ENCODE peak calls at places on chromosome X, in five cellular contexts. R is Karpas-422, N is stomach, I is mammary epithelial cell, Z is heart right ventricle. E is an unnamed sample. For H3K9me3, the result is how much of the 10 kb centered on the place peaks cover.

GRCh38 chrX:4830880-4831557 is 1117.6 kb upstream of the PRKX start:
- DNase-seq in Z (no peak), N (no peak), R (no peak), I (peak), E (no peak)

GRCh38 chrX:153873282-153874090 is 12.5 kb downstream of the L1CAM start:
- DNase-seq in I (no peak), R (no peak), N (no peak), Z (no peak), E (no peak)

GRCh38 chrX:24301806-24302205 is 12.1 kb downstream of the SUPT20HL2 start:
- DNase-seq in Z (no peak), R (no peak), N (no peak), I (no peak), E (no peak)

GRCh38 chrX:101040197-101040596 is 11.7 kb downstream of the TRMT2B start:
- DNase-seq in Z (no peak), N (no peak), I (no peak), R (no peak), E (no peak)

GRCh38 chrX:66676413-66676812 is 37.5 kb upstream of the EDA2R start:
- DNase-seq in Z (no peak), R (no peak), N (no peak), I (peak), E (no peak)

GRCh38 chrX:19709812-19710518 is 177.4 kb downstream of the SH3KBP1 start:
- DNase-seq in R (no peak), N (no peak), Z (no peak), I (peak), E (peak)

GRCh38 chrX:94204524-94204923 is 530.5 kb downstream of the FAM133A start:
- DNase-seq in Z (no peak), N (no peak), I (peak), R (no peak), E (no peak)

GRCh38 chrX:132480581-132481203 is 8.1 kb downstream of the MBNL3 start:
- DNase-seq in Z (peak), R (peak), I (peak), N (peak), E (no peak)

GRCh38 chrX:119570351-119570835 is 4.0 kb upstream of the UBE2A start:
- DNase-seq in Z (no peak), R (no peak), N (no peak), I (no peak), E (no peak)

GRCh38 chrX:1316527-1316926 is 20.1 kb upstream of the IL3RA start:
- DNase-seq in Z (peak), I (no peak), R (no peak), N (peak), E (no peak)
- H3K9me3 ChIP-seq in Z (under half), I (under half), R (under half), N (under half), E (under half)

GRCh38 chrX:70479197-70479969 is 34.7 kb downstream of the DLG3 start:
- DNase-seq in R (no peak), N (no peak), Z (no peak), I (peak), E (peak)
- H3K27ac ChIP-seq in R (no peak), N (peak), Z (peak), I (peak), E (peak)

DNA sequence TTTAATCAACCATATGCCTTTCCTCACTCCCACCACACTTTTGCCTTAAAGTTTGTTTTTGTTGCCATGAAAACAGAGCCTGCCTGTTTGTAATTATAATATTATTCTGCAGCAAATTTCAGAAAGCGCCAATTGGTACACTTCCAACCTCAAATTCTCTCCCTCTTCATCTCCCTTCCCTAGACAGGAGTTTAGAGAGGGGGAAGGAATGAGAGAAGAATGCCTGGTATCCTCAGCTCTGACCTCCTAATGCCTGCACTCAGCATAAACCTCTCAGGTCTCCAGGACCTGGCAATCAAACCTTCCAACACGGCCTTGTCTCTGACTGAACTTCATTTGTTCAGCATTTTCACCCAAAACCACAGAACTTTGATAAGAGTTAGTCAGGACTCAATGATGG is 138.4 kb upstream of the HCCS start:
- DNase-seq in N (no peak), R (no peak), I (no peak), Z (no peak), E (no peak)
- H3K4me3 ChIP-seq in N (no peak), R (no peak), I (no peak), Z (no peak), E (no peak)

DNA sequence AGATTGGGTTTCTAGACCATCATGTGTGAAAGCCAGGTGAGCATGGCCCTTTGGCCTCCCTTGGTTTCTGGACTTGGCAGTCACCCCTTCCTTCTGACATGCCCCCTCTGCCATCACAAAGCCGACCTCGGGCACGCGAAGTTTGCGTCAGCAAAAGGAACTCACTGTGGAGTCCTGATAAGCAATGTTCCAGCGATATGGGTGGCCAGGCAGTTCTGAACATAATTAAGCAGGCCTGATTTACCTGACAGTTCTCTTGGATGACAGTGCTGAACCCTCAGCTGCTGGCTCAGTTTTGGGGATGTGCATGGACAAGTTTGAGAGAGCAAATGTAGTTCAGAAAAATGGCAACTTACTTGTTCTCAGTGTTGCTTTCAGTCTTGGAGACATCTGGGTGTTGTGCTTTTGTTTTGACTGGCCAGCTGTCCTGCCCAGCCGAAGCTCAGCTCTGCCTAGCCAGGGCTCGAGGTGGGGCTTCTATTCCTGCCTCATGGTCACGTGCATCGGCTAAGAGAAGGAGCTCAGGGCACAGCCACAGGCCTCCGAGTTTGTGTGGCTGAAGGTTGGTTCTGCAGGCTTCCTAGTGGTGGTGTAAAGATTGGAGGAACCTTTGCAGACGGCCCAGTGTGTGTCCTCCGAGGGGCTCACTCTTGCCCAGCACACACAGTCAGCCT is 78.3 kb downstream of the CLDN34 start:
- DNase-seq in N (peak), Z (peak), I (no peak), R (no peak), E (no peak)
- H3K9me3 ChIP-seq in N (under half), Z (under half), I (under half), R (under half), E (under half)

DNA sequence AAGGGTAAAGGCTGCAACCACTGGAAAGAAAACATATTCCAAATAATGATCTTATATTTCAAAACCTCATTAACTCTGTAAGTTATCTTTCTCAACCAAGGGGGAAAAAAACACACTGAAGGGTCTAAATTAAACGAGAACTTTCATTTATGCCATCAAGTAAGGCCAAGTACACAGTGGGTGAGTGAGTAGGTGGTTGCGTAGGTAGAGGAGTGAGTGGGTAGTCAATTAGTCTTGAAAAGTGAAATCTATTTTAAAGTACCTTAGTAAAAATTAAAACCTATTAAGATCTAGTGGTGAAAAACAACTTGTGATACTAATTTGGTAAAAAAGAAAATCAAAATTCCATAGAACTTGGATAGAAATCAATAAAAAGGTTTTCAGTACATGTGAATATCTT is 3.5 kb downstream of the CASK start:
- DNase-seq in I (no peak), Z (no peak), N (no peak), R (no peak), E (no peak)
- H3K27ac ChIP-seq in I (no peak), Z (no peak), N (no peak), R (no peak), E (no peak)

GRCh38 chrX:107450823-107451509 is 1.5 kb downstream of the FRMPD3 start:
- DNase-seq in Z (no peak), R (peak), N (no peak), I (no peak), E (no peak)
- H3K4me3 ChIP-seq in Z (no peak), R (peak), N (no peak), I (no peak), E (no peak)

GRCh38 chrX:69412661-69413060 is 91.5 kb upstream of the NALF2 start:
- DNase-seq in N (no peak), R (no peak), I (no peak), Z (no peak), E (peak)
- H3K9me3 ChIP-seq in N (under half), R (under half), I (under half), Z (under half), E (under half)